ENCODE peak calls at places on chromosomes 5 and 9, in four cellular contexts. P, N, V and B are unnamed samples.

GRCh38 chr5:102531506-102531905 is 32.7 kb upstream of the SLCO6A1 start:
- DNase-seq in P (peak), N (peak), V (no peak), B (no peak)

GRCh38 chr5:143896981-143897380 is 85.0 kb downstream of the HMHB1 start:
- DNase-seq in P (no peak), N (peak), V (no peak), B (no peak)

GRCh38 chr5:174410716-174411512 is 313.5 kb upstream of the MSX2 start:
- DNase-seq in P (no peak), N (peak), V (no peak), B (no peak)

GRCh38 chr5:115377468-115378217 is 81.2 kb upstream of the CCDC112 start:
- DNase-seq in P (no peak), N (peak), V (no peak), B (no peak)

GRCh38 chr5:120446068-120446492 is 18.0 kb upstream of the PRR16 start:
- DNase-seq in P (no peak), N (peak), V (no peak), B (no peak)

GRCh38 chr5:14144586-14145355 is 1.6 kb downstream of the TRIO start:
- DNase-seq in P (no peak), N (peak), V (no peak), B (no peak)

GRCh38 chr9:133509179-133510083 is 15.3 kb downstream of the MYMK start:
- DNase-seq in P (no peak), N (peak), V (no peak), B (no peak)

GRCh38 chr9:104907278-104907951 is 20.5 kb downstream of the ABCA1 start:
- DNase-seq in P (no peak), N (peak), V (no peak), B (no peak)

GRCh38 chr5:38189031-38189632 is 69.2 kb upstream of the EGFLAM start:
- DNase-seq in P (no peak), N (no peak), V (no peak), B (no peak)

GRCh38 chr5:180832638-180833068 is 28.4 kb downstream of the ZFP62 start:
- DNase-seq in P (no peak), N (no peak), V (no peak), B (no peak)

GRCh38 chr5:149404746-149405549 is 25.9 kb upstream of the IL17B start:
- DNase-seq in P (no peak), N (peak), V (no peak), B (no peak)

GRCh38 chr5:125043781-125044391 is 297.4 kb upstream of the ZNF608 start:
- DNase-seq in P (no peak), N (peak), V (no peak), B (no peak)

GRCh38 chr9:136949239-136949816 is 2.7 kb upstream of the LCN12 start:
- DNase-seq in P (no peak), N (no peak), V (no peak), B (no peak)

GRCh38 chr9:126379661-126380365 is 53.2 kb downstream of the MVB12B start:
- DNase-seq in P (no peak), N (peak), V (no peak), B (no peak)

GRCh38 chr5:91636351-91636750 is 253.2 kb upstream of the ARRDC3 start:
- DNase-seq in P (no peak), N (no peak), V (no peak), B (no peak)

GRCh38 chr9:130642926-130643325 is 21.5 kb upstream of the PRDM12 start:
- DNase-seq in P (no peak), N (no peak), V (no peak), B (no peak)

GRCh38 chr5:1184481-1184880 is 16.9 kb upstream of the SLC6A19 start:
- DNase-seq in P (no peak), N (no peak), V (no peak), B (no peak)

GRCh38 chr9:129703667-129704355 is 38.4 kb downstream of the PRRX2 start:
- DNase-seq in P (no peak), N (peak), V (no peak), B (no peak)

GRCh38 chr5:87411586-87412416 is 929 bp downstream of the CCNH start:
- DNase-seq in P (no peak), N (peak), V (no peak), B (no peak)

GRCh38 chr5:137566780-137567179 is 67.7 kb upstream of the SPOCK1 start:
- DNase-seq in P (no peak), N (no peak), V (no peak), B (no peak)

GRCh38 chr5:173472164-173472563 is 143.9 kb upstream of the STC2 start:
- DNase-seq in P (no peak), N (peak), V (no peak), B (no peak)

GRCh38 chr9:112496074-112496722 is 9.6 kb downstream of the KIAA1958 start:
- DNase-seq in P (peak), N (peak), V (no peak), B (no peak)

GRCh38 chr5:9437741-9438240 is 108.1 kb downstream of the SEMA5A start:
- DNase-seq in P (no peak), N (peak), V (no peak), B (no peak)

GRCh38 chr9:6873862-6874261 is 116.1 kb downstream of the KDM4C start:
- DNase-seq in P (no peak), N (peak), V (no peak), B (no peak)